ENCODE peak calls at places on chromosomes 5 and 9, in nine cellular contexts. H is endothelial cell of umbilical vein, L is ovary, Y is IMR-90, F is uterus, P is esophagus muscularis mucosa, D is heart left ventricle, B is Peyer's patch, U is A549. C is an unnamed sample.

GRCh38 chr5:131974956-131975726 is 29.7 kb upstream of the MEIKIN start:
- DNase-seq in B (no peak), F (no peak), H (no peak), P (peak; percentile 66), Y (no peak), U (no peak), L (no peak), D (no peak), C (no peak)

GRCh38 chr9:138022121-138022741 is 144.6 kb downstream of the CACNA1B start:
- DNase-seq in L (no peak), F (no peak), Y (no peak), D (peak; percentile 50), B (peak; percentile 45), H (no peak), P (no peak), U (peak; percentile 34), C (no peak)

GRCh38 chr5:135473956-135474670 is 22.0 kb upstream of the TIFAB start:
- DNase-seq in Y (no peak), H (no peak), U (no peak), B (no peak), F (no peak), P (no peak), D (peak; percentile 14), L (no peak), C (no peak)

GRCh38 chr5:132179410-132179809 is 48.2 kb downstream of the P4HA2 start:
- DNase-seq in F (no peak), Y (no peak), H (peak; percentile 68), U (no peak), P (no peak), D (no peak), L (no peak), B (no peak), C (no peak)

GRCh38 chr5:77230727-77231469 is 20.4 kb downstream of the PDE8B start:
- DNase-seq in D (no peak), U (no peak), F (no peak), L (no peak), P (no peak), H (no peak), B (no peak), Y (peak; percentile 28), C (no peak)

GRCh38 chr5:180868960-180869359 is 7.9 kb upstream of the ZFP62 start:
- DNase-seq in P (peak; percentile 96), U (peak; percentile 89), F (peak; percentile 72), D (peak; percentile 84), H (peak; percentile 79), B (peak; percentile 90), L (peak; percentile 87), Y (peak; percentile 68), C (peak; percentile 73)

GRCh38 chr9:87336407-87336806 is 161.3 kb upstream of the DAPK1 start:
- DNase-seq in P (peak; percentile 60), Y (no peak), U (peak; percentile 13), L (no peak), D (no peak), B (no peak), F (no peak), H (no peak), C (no peak)

GRCh38 chr5:176517053-176517661 is 20.0 kb downstream of the RNF44 start:
- DNase-seq in L (no peak), U (no peak), H (no peak), F (no peak), B (no peak), P (no peak), Y (no peak), D (no peak), C (no peak)

GRCh38 chr5:169637085-169637855 is at the start of gene DOCK2:
- DNase-seq in H (no peak), D (peak; percentile 87), L (no peak), U (no peak), Y (no peak), F (no peak), B (no peak), P (no peak), C (peak; percentile 29)

GRCh38 chr5:169636477-169637084 is 494 bp upstream of the DOCK2 start:
- DNase-seq in P (no peak), U (no peak), D (no peak), L (no peak), H (no peak), F (no peak), Y (no peak), B (no peak), C (no peak)

GRCh38 chr5:169635933-169636332 is 1.1 kb upstream of the DOCK2 start:
- DNase-seq in Y (no peak), H (no peak), P (no peak), D (no peak), U (no peak), B (no peak), L (no peak), F (no peak), C (no peak)

GRCh38 chr5:169634606-169635005 is 2.5 kb upstream of the DOCK2 start:
- DNase-seq in B (no peak), H (no peak), D (no peak), L (no peak), Y (no peak), F (no peak), P (no peak), U (no peak), C (no peak)

DNA sequence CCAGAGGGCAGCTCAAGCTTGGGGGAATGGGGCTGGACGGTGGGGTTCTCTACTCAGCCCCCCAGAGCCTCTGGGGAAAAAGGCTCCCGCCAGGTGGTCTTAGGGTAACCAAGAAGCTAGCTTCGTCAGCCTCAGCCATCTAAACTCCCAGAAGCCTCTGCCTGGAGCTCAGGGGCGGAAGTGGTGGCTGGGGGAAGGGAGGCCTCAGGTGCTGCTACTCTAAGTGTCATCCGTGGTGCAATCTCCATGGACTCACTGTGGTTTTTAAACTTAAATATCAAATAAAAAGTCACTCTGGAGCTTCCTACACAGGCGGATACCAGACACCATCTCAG is 748 bp downstream of the DOCK2 start:
- DNase-seq in D (peak; percentile 73), B (no peak), Y (no peak), L (no peak), P (no peak), U (no peak), F (no peak), H (no peak), C (no peak)
- H3K4me3 ChIP-seq in D (peak overlapping the region; percentile 51), B (peak overlapping the region; percentile 68), Y (no peak overlapping the region), L (no peak overlapping the region), P (peak overlapping the region; percentile 43), U (no peak overlapping the region), F (no peak overlapping the region), H (no peak overlapping the region), C (peak overlapping the region; percentile 40)

GRCh38 chr5:178286226-178287090 is 53.9 kb upstream of the PHYKPL start:
- DNase-seq in D (peak; percentile 29), L (no peak), U (no peak), B (peak; percentile 40), P (no peak), F (no peak), H (no peak), Y (no peak), C (no peak)

GRCh38 chr5:178284095-178284675 is 51.6 kb upstream of the PHYKPL start:
- DNase-seq in L (no peak), D (no peak), F (no peak), P (no peak), U (no peak), Y (peak; percentile 3), H (no peak), B (no peak), C (no peak)

GRCh38 chr5:178284996-178285395 is 52.4 kb upstream of the PHYKPL start:
- DNase-seq in H (no peak), F (no peak), U (no peak), B (peak; percentile 5), D (peak; percentile 37), L (no peak), P (no peak), Y (no peak), C (no peak)

GRCh38 chr5:178287091-178287790 is 54.6 kb upstream of the PHYKPL start:
- DNase-seq in D (no peak), Y (no peak), L (no peak), H (no peak), U (no peak), F (no peak), P (no peak), B (peak; percentile 31), C (no peak)

DNA sequence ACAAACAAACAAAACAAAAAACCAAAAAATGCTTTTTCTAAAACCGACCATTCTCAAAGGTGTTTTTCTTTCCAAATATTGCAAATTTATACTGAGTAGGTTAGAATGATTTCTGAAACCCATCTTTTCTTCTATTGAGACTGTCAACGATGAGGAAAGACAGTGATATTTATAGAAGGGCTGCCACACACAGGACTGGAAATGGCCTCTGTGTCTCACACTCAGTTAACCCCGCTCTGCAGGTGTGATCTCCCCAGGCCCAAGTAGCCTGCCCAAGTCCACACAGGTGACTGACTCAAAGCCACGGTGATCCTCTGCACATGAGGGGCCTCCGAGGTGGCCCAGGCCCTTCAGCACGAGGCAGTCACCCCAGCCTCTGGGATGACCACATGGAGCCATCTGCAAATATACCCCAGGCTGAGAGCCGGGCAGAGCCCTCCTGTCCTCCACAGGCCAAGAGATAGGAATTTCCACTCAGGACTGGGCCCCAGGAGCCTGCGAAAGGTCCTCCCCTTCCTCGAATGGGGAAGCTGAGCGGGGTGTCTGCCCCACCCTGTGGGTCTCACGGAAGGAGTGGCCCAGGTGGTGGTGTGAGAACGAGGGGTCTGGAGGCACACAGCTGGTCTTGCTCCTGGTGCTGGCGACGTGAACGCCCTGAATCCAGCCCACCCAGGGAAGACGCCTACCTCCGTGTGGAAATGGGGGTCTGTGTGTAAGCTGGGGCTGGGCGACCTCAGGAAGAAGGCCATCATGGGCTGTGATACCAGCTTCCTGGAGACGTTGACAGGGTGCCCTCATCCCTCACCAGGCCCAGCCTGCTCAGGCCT is 53.0 kb upstream of the PHYKPL start:
- DNase-seq in L (no peak), U (no peak), B (peak; percentile 39), D (peak; percentile 56), P (no peak), Y (no peak), H (no peak), F (no peak), C (no peak)
- H3K27ac ChIP-seq in L (no peak overlapping the region), U (no peak overlapping the region), B (no peak overlapping the region), D (peak overlapping the region; percentile 51), P (no peak overlapping the region), Y (no peak overlapping the region), H (no peak overlapping the region), F (no peak overlapping the region), C (no peak overlapping the region)

GRCh38 chr5:90472783-90473182 is 1.8 kb downstream of the MBLAC2 start:
- DNase-seq in P (no peak), H (no peak), Y (no peak), D (no peak), U (no peak), B (no peak), L (no peak), F (no peak), C (no peak)

GRCh38 chr5:90473321-90474234 is 993 bp downstream of the MBLAC2 start:
- DNase-seq in F (peak; percentile 18), U (peak; percentile 14), Y (peak; percentile 18), L (no peak), H (peak; percentile 48), B (no peak), P (no peak), D (peak; percentile 67), C (peak; percentile 29)

GRCh38 chr5:90475436-90475980 is 844 bp downstream of the POLR3G start:
- DNase-seq in U (no peak), H (no peak), F (no peak), B (no peak), D (no peak), L (no peak), Y (no peak), P (no peak), C (no peak)

GRCh38 chr5:90477073-90477472 is 2.4 kb downstream of the POLR3G start:
- DNase-seq in F (no peak), L (no peak), U (no peak), D (no peak), B (no peak), P (no peak), H (peak; percentile 2), Y (no peak), C (no peak)

DNA sequence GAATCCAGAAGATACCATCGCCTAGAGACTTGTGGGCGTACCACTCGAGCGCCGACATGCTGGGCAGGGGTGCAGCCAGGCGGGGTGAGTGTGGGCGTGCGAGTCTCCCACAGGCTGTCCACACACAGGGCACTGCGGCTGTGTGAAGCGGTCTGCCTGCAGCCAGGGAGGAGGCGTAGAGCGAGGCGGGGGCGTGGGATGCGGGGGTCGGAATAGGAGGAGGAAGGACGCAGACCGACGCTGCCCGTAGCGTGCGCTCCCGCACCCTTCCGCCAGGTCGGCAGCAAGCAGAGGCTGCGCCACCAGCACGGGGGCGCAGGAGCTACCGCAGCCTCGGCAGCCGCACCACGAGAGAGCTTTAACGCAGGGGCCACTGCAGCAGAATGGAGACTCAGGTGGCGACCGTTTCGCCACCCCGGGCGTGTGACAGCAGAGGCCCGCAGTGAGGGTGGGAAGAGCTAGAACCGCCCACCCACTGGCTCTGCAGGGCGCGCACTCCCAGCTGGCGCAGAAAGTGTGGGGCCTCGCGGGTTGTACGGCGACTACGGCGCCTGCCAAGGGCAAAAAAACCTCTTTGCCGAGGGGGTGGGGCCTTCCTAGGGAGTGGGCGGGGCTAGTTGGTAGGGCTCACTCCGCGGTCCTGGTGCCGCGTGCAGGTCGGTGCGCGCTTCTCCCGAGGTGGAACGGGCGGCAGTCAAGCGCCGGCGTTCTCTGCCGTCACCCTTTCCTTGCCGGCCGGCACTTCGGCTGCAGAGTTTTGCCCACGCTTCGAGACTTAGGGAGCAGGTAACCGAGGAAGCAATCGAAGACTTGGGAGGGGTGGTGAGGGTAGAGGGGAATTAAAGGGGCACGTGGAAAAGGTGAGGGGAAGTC is at the start of the genes MBLAC2 and POLR3G:
- DNase-seq in F (peak; percentile 93), L (peak; percentile 93), H (peak; percentile 94), P (peak; percentile 96), D (peak; percentile 95), U (peak; percentile 80), B (peak; percentile 95), Y (peak; percentile 87), C (peak; percentile 90)
- TF ChIP-seq POLR2A in F (peak; percentile 67), L (peak; percentile 31), H (peak; percentile 82), P (peak; percentile 24), D (peak; percentile 82), U (peak; percentile 77), B (peak; percentile 77), Y (no peak), C (peak; percentile 77)

GRCh38 chr9:36470891-36471290 is 70.8 kb upstream of the RNF38 start:
- DNase-seq in F (peak; percentile 34), D (peak; percentile 70), P (no peak), L (peak; percentile 41), H (peak; percentile 65), Y (peak; percentile 71), B (peak; percentile 57), U (no peak), C (peak; percentile 11)
- H3K4me3 ChIP-seq in F (peak overlapping the region; percentile 26), D (peak overlapping the region; percentile 57), P (peak overlapping the region; percentile 38), L (peak overlapping the region; percentile 29), H (no peak overlapping the region), Y (peak overlapping the region; percentile 35), B (peak overlapping the region; percentile 16), U (no peak overlapping the region), C (peak overlapping the region; percentile 21)

C was measured in gastrocnemius medialis.